ENCODE peak calls at places on chromosomes 11 and 22, in four cellular contexts. M is kidney, R is HCT116, F is colonic mucosa. A is an unnamed sample.

GRCh38 chr11:128695539-128696221 is 1.8 kb downstream of the FLI1 start:
- DNase-seq in R (no peak), M (peak; percentile 62), F (no peak), A (peak; percentile 53)

GRCh38 chr11:3135491-3136440 is 29.3 kb downstream of the OSBPL5 start:
- DNase-seq in M (peak; percentile 58), F (no peak), R (no peak), A (no peak)

GRCh38 chr22:28171135-28171534 is 252.1 kb upstream of the PITPNB start:
- DNase-seq in M (no peak), R (no peak), F (no peak), A (no peak)

GRCh38 chr11:68202165-68202564 is 10.9 kb downstream of the KMT5B start:
- DNase-seq in M (no peak), R (no peak), F (no peak), A (no peak)

GRCh38 chr11:12087075-12087775 is 23.2 kb upstream of the MICAL2 start:
- DNase-seq in F (peak; percentile 52), R (peak; percentile 38), M (no peak), A (peak; percentile 62)

GRCh38 chr22:50306753-50307749 is at the start of gene PLXNB2:
- DNase-seq in M (peak; percentile 95), R (peak; percentile 56), F (peak; percentile 83), A (peak; percentile 79)

GRCh38 chr11:9053631-9054030 is 37.8 kb downstream of the SCUBE2 start:
- DNase-seq in R (no peak), M (no peak), F (no peak), A (no peak)

GRCh38 chr22:35274154-35274871 is 17.0 kb downstream of the HMGXB4 start:
- DNase-seq in R (no peak), M (no peak), F (no peak), A (no peak)

GRCh38 chr11:121721961-121722360 is 269.2 kb upstream of the SORL1-AS1 start:
- DNase-seq in M (no peak), R (no peak), F (no peak), A (no peak)

GRCh38 chr11:123653997-123654565 is 343 bp downstream of the SCN3B start:
- DNase-seq in R (no peak), M (peak; percentile 89), F (peak; percentile 39), A (peak; percentile 31)

GRCh38 chr11:27710536-27710935 is 10.3 kb upstream of the BDNF start:
- DNase-seq in M (no peak), F (no peak), R (no peak), A (no peak)

GRCh38 chr11:122172352-122173073 is 56.5 kb upstream of the BLID start:
- DNase-seq in R (no peak), F (no peak), M (no peak), A (no peak)

GRCh38 chr11:26231252-26231661 is 100.7 kb upstream of the ANO3 start:
- DNase-seq in F (no peak), R (no peak), M (no peak), A (no peak)

GRCh38 chr11:92332986-92333385 is 108.4 kb downstream of the FAT3 start:
- DNase-seq in M (no peak), R (no peak), F (no peak), A (no peak)

GRCh38 chr11:125382211-125382807 is 113.8 kb downstream of the FEZ1 start:
- DNase-seq in R (no peak), M (peak; percentile 29), F (no peak), A (no peak)
- H3K9ac ChIP-seq in R (no peak overlapping the region), M (no peak overlapping the region), F (no peak overlapping the region), A (no peak overlapping the region)

GRCh38 chr11:96215826-96216225 is 127.2 kb downstream of the MAML2 start:
- DNase-seq in R (no peak), F (no peak), M (no peak), A (peak; percentile 20)
- H3K9ac ChIP-seq in R (no peak overlapping the region), F (no peak overlapping the region), M (no peak overlapping the region), A (peak overlapping the region; percentile 30)

DNA sequence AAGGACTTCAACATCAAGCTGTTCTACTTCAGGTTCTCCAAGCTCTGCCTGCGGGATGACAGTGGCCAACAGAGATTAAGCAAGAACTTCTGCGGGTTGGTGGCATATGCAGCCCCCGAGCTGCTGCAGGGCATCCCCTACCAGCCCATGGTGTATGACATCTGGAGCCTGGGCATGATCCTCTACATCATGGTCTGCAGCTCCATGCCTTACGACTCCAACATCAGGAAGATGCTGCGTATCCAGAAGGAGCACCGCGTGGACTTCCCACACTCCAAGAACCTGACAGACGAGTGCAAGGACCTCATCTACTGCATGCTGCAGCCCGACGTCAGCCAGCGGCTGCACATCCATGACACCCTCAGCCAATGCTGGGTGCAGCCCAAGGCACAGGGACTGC is 2.8 kb upstream of the DGCR2 start:
- DNase-seq in R (no peak), M (peak; percentile 38), F (no peak), A (no peak)
- H3K9ac ChIP-seq in R (no peak overlapping the region), M (no peak overlapping the region), F (no peak overlapping the region), A (no peak overlapping the region)

DNA sequence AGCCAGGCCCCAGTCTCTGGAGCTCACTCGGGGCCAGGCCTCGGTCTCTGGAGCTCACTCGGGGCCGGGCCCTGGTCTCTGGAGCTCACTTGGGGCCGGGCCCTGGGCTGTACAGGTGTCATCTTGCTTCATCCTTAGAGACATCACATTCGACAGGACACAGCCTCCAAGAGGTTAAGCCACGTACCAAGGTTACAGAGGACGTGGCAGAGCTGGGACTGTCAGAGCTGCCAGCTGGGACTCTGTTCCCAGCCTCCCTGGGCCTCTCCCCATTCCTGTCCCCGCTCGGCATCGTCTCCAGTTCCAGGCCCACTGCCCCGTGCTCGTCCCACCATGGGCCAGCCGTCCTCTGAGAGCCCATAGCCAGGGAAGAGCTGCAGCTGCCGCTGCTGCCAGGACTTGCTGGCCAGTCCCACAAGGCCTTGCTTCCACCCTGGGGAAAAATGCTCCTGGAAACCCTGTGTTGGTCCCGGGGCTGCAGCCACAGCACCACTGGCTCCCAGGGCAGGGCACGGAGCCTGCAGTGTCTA is 19.6 kb downstream of the CABP7 start:
- DNase-seq in F (no peak), R (no peak), M (no peak), A (no peak)
- H3K9ac ChIP-seq in F (no peak overlapping the region), R (no peak overlapping the region), M (no peak overlapping the region), A (no peak overlapping the region)

A was measured in MM.1S.